ENCODE peak calls at places on chromosome 20, in four cellular contexts. T is suprapubic skin, C is esophagus muscularis mucosa, I is stomach. N is an unnamed sample.

GRCh38 chr20:56373942-56374341 is 15.2 kb downstream of the FAM210B start:
- DNase-seq in T (no peak), C (no peak), I (no peak), N (no peak)

GRCh38 chr20:16819483-16819882 is 71.3 kb downstream of the OTOR start:
- DNase-seq in T (no peak), C (no peak), I (no peak), N (no peak)

GRCh38 chr20:35792740-35793139 is 20.9 kb downstream of the PHF20 start:
- DNase-seq in T (no peak), C (no peak), I (no peak), N (no peak)

GRCh38 chr20:21490105-21490504 is 23.8 kb downstream of the NKX2-2 start:
- DNase-seq in T (no peak), C (peak), I (no peak), N (no peak)

GRCh38 chr20:63588641-63589041 is 14.6 kb upstream of the HELZ2 start:
- DNase-seq in T (no peak), C (no peak), I (no peak), N (no peak)

GRCh38 chr20:39280875-39281274 is 318.7 kb downstream of the DHX35 start:
- DNase-seq in T (no peak), C (no peak), I (no peak), N (no peak)

GRCh38 chr20:63980317-63980805 is 571 bp upstream of the PRPF6 start:
- DNase-seq in T (no peak), C (no peak), I (no peak), N (no peak)

GRCh38 chr20:49669601-49670189 is 44.0 kb downstream of the B4GALT5 start:
- DNase-seq in T (no peak), C (no peak), I (no peak), N (no peak)

GRCh38 chr20:49677777-49678758 is 35.6 kb downstream of the B4GALT5 start:
- DNase-seq in T (no peak), C (no peak), I (peak), N (no peak)

GRCh38 chr20:63697868-63698545 is 1.6 kb downstream of the TNFRSF6B start:
- DNase-seq in T (peak), C (no peak), I (no peak), N (peak)

GRCh38 chr20:56420940-56421688 is 9.1 kb downstream of the CASS4 start:
- DNase-seq in T (no peak), C (no peak), I (no peak), N (no peak)

GRCh38 chr20:24109008-24109407 is 120.4 kb upstream of the GGTLC1 start:
- DNase-seq in T (no peak), C (no peak), I (peak), N (peak)

DNA sequence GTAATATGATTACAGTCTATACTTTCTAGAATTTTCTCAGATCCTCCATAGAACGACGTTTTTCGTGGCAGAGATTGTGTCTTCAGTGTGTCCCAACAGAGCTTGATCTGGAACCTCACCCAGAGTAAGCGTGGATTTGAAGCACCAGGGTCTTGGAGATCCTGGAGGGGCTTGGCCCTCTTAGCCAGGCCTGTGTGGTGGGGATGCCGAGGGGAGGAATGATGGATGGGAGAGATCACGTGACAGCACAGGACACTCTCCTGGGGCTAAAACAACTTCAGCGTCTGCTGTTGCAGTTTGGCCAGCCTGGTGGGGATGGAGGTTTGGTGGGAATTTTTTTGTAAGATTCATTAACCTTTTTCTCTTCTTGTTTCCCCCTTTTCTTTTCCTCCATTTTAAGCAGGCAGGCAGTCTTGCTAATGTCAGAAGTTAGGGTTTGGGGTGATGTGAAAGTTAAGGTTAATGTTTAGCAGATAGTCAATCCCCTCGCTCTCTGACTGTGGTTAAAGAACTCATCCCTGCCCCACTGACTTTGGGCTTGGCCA is 100.7 kb upstream of the SULF2 start:
- DNase-seq in T (no peak), C (no peak), I (no peak), N (no peak)
- TF ChIP-seq CTCF in T (no peak), C (no peak), I (no peak), N (no peak)

GRCh38 chr20:37525810-37526209 is 1.9 kb downstream of the BLCAP start:
- DNase-seq in T (no peak), C (no peak), I (no peak), N (peak)
- TF ChIP-seq POLR2AphosphoS5 in T (no peak), C (no peak), I (no peak), N (no peak)

GRCh38 chr20:1415667-1416468 is 23.0 kb upstream of the FKBP1A start:
- DNase-seq in T (no peak), C (no peak), I (no peak), N (no peak)
- TF ChIP-seq EP300 in T (no peak), C (no peak), I (no peak), N (no peak)

GRCh38 chr20:32474967-32475819 is 109.9 kb downstream of the NOL4L start:
- DNase-seq in T (peak), C (no peak), I (peak), N (peak)
- TF ChIP-seq CTCF in T (no peak), C (no peak), I (no peak), N (no peak)

GRCh38 chr20:8148501-8148900 is 16.4 kb downstream of the PLCB1 start:
- DNase-seq in T (no peak), C (no peak), I (no peak), N (no peak)
- TF ChIP-seq POLR2AphosphoS5 in T (no peak), C (no peak), I (no peak), N (no peak)

DNA sequence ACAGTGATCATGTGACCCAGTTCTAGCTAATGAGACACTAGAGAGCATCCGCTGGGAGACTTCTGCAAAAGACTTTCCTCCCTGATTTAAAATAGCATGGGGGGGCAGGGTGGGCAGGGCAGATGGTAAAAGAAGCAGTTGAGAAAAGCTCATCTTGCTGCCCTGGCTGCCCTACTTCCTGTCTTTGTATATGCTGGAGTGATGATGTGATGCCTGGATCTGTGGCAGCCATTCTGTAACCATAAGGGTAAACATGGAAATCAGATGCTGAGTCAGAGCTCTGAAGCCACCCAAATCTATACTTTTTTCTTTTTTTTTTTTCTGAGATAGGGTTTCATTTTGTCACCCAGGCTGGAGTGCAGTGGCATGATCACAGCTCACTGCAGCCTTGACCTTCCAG is 25.4 kb downstream of the ZFP64 start:
- DNase-seq in T (no peak), C (no peak), I (no peak), N (no peak)
- TF ChIP-seq EP300 in T (no peak), C (no peak), I (no peak), N (no peak)

GRCh38 chr20:10476319-10476724 is 41.2 kb downstream of the SLX4IP start:
- DNase-seq in T (no peak), C (no peak), I (no peak), N (no peak)
- TF ChIP-seq CTCF in T (no peak), C (no peak), I (no peak), N (no peak)

GRCh38 chr20:43676368-43676767 is 9.5 kb downstream of the MYBL2 start:
- DNase-seq in T (no peak), C (no peak), I (no peak), N (no peak)

GRCh38 chr20:43682446-43682845 is 15.5 kb downstream of the MYBL2 start:
- DNase-seq in T (no peak), C (no peak), I (no peak), N (peak)

GRCh38 chr20:43681991-43682410 is 15.1 kb downstream of the MYBL2 start:
- DNase-seq in T (no peak), C (no peak), I (no peak), N (peak)

GRCh38 chr20:43680976-43681375 is 14.1 kb downstream of the MYBL2 start:
- DNase-seq in T (no peak), C (no peak), I (no peak), N (no peak)

GRCh38 chr20:43681468-43681942 is 14.6 kb downstream of the MYBL2 start:
- DNase-seq in T (no peak), C (no peak), I (no peak), N (peak)
- TF ChIP-seq POLR2AphosphoS5 in T (no peak), C (no peak), I (no peak), N (no peak)

GRCh38 chr20:45358282-45359068 is 4.5 kb upstream of the SYS1 start:
- DNase-seq in T (peak), C (peak), I (peak), N (peak)
- TF ChIP-seq EP300 in T (no peak), C (no peak), I (peak), N (no peak)

GRCh38 chr20:58087567-58087858 is 140.9 kb downstream of the ANKRD60 start:
- DNase-seq in T (no peak), C (no peak), I (no peak), N (no peak)

GRCh38 chr20:58086763-58087566 is 141.5 kb downstream of the ANKRD60 start:
- DNase-seq in T (no peak), C (no peak), I (no peak), N (peak)

GRCh38 chr20:58084566-58084965 is 143.9 kb downstream of the ANKRD60 start:
- DNase-seq in T (no peak), C (peak), I (no peak), N (no peak)

GRCh38 chr20:58081842-58082241 is 146.6 kb downstream of the ANKRD60 start:
- DNase-seq in T (no peak), C (no peak), I (no peak), N (no peak)

GRCh38 chr20:58084966-58085365 is 143.5 kb downstream of the ANKRD60 start:
- DNase-seq in T (no peak), C (peak), I (no peak), N (no peak)
- TF ChIP-seq CTCF in T (no peak), C (no peak), I (no peak), N (no peak)

N was measured in transverse colon.